ENCODE peak calls at places on chromosomes 4 and X, in seven cellular contexts. One of them, this sample, is unnamed.

GRCh38 chrX:71652405-71652804 is 14.9 kb upstream of the LOC101059915 start:
- DNase-seq in K562: peak
- DNase-seq in GM12878: no peak
- DNase-seq in HCT116: peak
- DNase-seq in HepG2: peak
- DNase-seq in SK-N-SH: peak
- DNase-seq in H1: no peak
- DNase-seq in this sample: no peak

GRCh38 chrX:152817082-152817744 is 13.3 kb downstream of the CETN2 start:
- DNase-seq in HCT116: no peak
- DNase-seq in K562: peak
- DNase-seq in GM12878: no peak
- DNase-seq in SK-N-SH: peak
- DNase-seq in HepG2: no peak
- DNase-seq in H1: no peak
- DNase-seq in this sample: peak

GRCh38 chr4:16259531-16260246 is 33.4 kb upstream of the TAPT1 start:
- DNase-seq in SK-N-SH: no peak
- DNase-seq in H1: no peak
- DNase-seq in K562: no peak
- DNase-seq in HCT116: no peak
- DNase-seq in GM12878: no peak
- DNase-seq in HepG2: no peak
- DNase-seq in this sample: no peak

GRCh38 chr4:102642571-102643298 is 118.0 kb downstream of the MANBA start:
- DNase-seq in HCT116: no peak
- DNase-seq in K562: no peak
- DNase-seq in HepG2: no peak
- DNase-seq in H1: no peak
- DNase-seq in GM12878: no peak
- DNase-seq in SK-N-SH: no peak
- DNase-seq in this sample: no peak

GRCh38 chrX:2710041-2710471 is 19.0 kb downstream of the CD99 start:
- DNase-seq in GM12878: no peak
- DNase-seq in SK-N-SH: no peak
- DNase-seq in K562: no peak
- DNase-seq in HepG2: no peak
- DNase-seq in H1: no peak
- DNase-seq in HCT116: peak
- DNase-seq in this sample: no peak

GRCh38 chr4:108168672-108169562 is at the start of gene LEF1:
- DNase-seq in HepG2: no peak
- DNase-seq in H1: peak
- DNase-seq in SK-N-SH: peak
- DNase-seq in GM12878: no peak
- DNase-seq in HCT116: no peak
- DNase-seq in K562: peak
- DNase-seq in this sample: peak

GRCh38 chr4:186760576-186760975 is 36.9 kb upstream of the FAT1 start:
- DNase-seq in H1: no peak
- DNase-seq in HepG2: no peak
- DNase-seq in SK-N-SH: no peak
- DNase-seq in K562: no peak
- DNase-seq in GM12878: no peak
- DNase-seq in HCT116: no peak
- DNase-seq in this sample: no peak

GRCh38 chr4:1285790-1286553 is 3.7 kb upstream of the MAEA start:
- DNase-seq in GM12878: no peak
- DNase-seq in HepG2: peak
- DNase-seq in H1: no peak
- DNase-seq in K562: no peak
- DNase-seq in SK-N-SH: no peak
- DNase-seq in HCT116: no peak
- DNase-seq in this sample: no peak

GRCh38 chrX:45172890-45173289 is 27.8 kb downstream of the DIPK2B start:
- DNase-seq in GM12878: no peak
- DNase-seq in SK-N-SH: no peak
- DNase-seq in HepG2: peak
- DNase-seq in HCT116: peak
- DNase-seq in K562: no peak
- DNase-seq in H1: no peak
- DNase-seq in this sample: no peak

GRCh38 chr4:151176711-151177110 is 77.3 kb downstream of the RPS3A start:
- DNase-seq in HCT116: no peak
- DNase-seq in HepG2: no peak
- DNase-seq in SK-N-SH: no peak
- DNase-seq in GM12878: no peak
- DNase-seq in K562: no peak
- DNase-seq in H1: no peak
- DNase-seq in this sample: no peak

GRCh38 chr4:151175754-151176153 is 76.3 kb downstream of the RPS3A start:
- DNase-seq in GM12878: no peak
- DNase-seq in H1: no peak
- DNase-seq in HCT116: no peak
- DNase-seq in K562: no peak
- DNase-seq in HepG2: no peak
- DNase-seq in SK-N-SH: no peak
- DNase-seq in this sample: no peak

GRCh38 chr4:151175204-151175603 is 75.8 kb downstream of the RPS3A start:
- DNase-seq in HCT116: no peak
- DNase-seq in H1: no peak
- DNase-seq in HepG2: no peak
- DNase-seq in SK-N-SH: no peak
- DNase-seq in GM12878: no peak
- DNase-seq in K562: no peak
- DNase-seq in this sample: no peak

GRCh38 chr4:151174784-151175183 is 75.4 kb downstream of the RPS3A start:
- DNase-seq in K562: no peak
- DNase-seq in GM12878: no peak
- DNase-seq in HCT116: no peak
- DNase-seq in H1: no peak
- DNase-seq in HepG2: no peak
- DNase-seq in SK-N-SH: no peak
- DNase-seq in this sample: no peak

GRCh38 chr4:151173751-151174325 is 74.4 kb downstream of the RPS3A start:
- DNase-seq in H1: no peak
- DNase-seq in GM12878: no peak
- DNase-seq in HCT116: no peak
- DNase-seq in SK-N-SH: no peak
- DNase-seq in HepG2: no peak
- DNase-seq in K562: no peak
- DNase-seq in this sample: no peak
- TF ChIP-seq JUND in H1: no peak
- TF ChIP-seq JUND in GM12878: no peak
- TF ChIP-seq JUND in HCT116: no peak
- TF ChIP-seq JUND in SK-N-SH: no peak
- TF ChIP-seq JUND in HepG2: no peak
- TF ChIP-seq JUND in K562: no peak
- TF ChIP-seq JUND in this sample: no peak

GRCh38 chrX:46912673-46913491 is 661 bp downstream of the JADE3 start:
- DNase-seq in SK-N-SH: peak
- DNase-seq in H1: no peak
- DNase-seq in HCT116: no peak
- DNase-seq in HepG2: peak
- DNase-seq in GM12878: no peak
- DNase-seq in K562: peak
- DNase-seq in this sample: peak
- TF ChIP-seq JUND in SK-N-SH: no peak
- TF ChIP-seq JUND in H1: no peak
- TF ChIP-seq JUND in HCT116: no peak
- TF ChIP-seq JUND in HepG2: no peak
- TF ChIP-seq JUND in GM12878: no peak
- TF ChIP-seq JUND in K562: no peak
- TF ChIP-seq JUND in this sample: no peak

GRCh38 chrX:37383313-37383712 is 34.1 kb downstream of the PRRG1 start:
- DNase-seq in K562: no peak
- DNase-seq in GM12878: no peak
- DNase-seq in HCT116: no peak
- DNase-seq in HepG2: no peak
- DNase-seq in H1: no peak
- DNase-seq in SK-N-SH: no peak
- DNase-seq in this sample: no peak

GRCh38 chrX:37380256-37380655 is 31.1 kb downstream of the PRRG1 start:
- DNase-seq in HepG2: no peak
- DNase-seq in H1: no peak
- DNase-seq in K562: no peak
- DNase-seq in HCT116: no peak
- DNase-seq in GM12878: no peak
- DNase-seq in SK-N-SH: no peak
- DNase-seq in this sample: peak

GRCh38 chrX:37378399-37378798 is 29.2 kb downstream of the PRRG1 start:
- DNase-seq in GM12878: no peak
- DNase-seq in HCT116: no peak
- DNase-seq in K562: no peak
- DNase-seq in H1: no peak
- DNase-seq in HepG2: no peak
- DNase-seq in SK-N-SH: no peak
- DNase-seq in this sample: no peak

GRCh38 chrX:37378830-37379229 is 29.7 kb downstream of the PRRG1 start:
- DNase-seq in SK-N-SH: no peak
- DNase-seq in K562: no peak
- DNase-seq in HepG2: no peak
- DNase-seq in HCT116: no peak
- DNase-seq in H1: no peak
- DNase-seq in GM12878: no peak
- DNase-seq in this sample: no peak

GRCh38 chrX:37380920-37381319 is 31.8 kb downstream of the PRRG1 start:
- DNase-seq in HepG2: peak
- DNase-seq in SK-N-SH: no peak
- DNase-seq in H1: no peak
- DNase-seq in HCT116: peak
- DNase-seq in GM12878: no peak
- DNase-seq in K562: no peak
- DNase-seq in this sample: peak
- TF ChIP-seq JUND in HepG2: no peak
- TF ChIP-seq JUND in SK-N-SH: peak
- TF ChIP-seq JUND in H1: no peak
- TF ChIP-seq JUND in HCT116: peak
- TF ChIP-seq JUND in GM12878: no peak
- TF ChIP-seq JUND in K562: peak
- TF ChIP-seq JUND in this sample: no peak

DNA sequence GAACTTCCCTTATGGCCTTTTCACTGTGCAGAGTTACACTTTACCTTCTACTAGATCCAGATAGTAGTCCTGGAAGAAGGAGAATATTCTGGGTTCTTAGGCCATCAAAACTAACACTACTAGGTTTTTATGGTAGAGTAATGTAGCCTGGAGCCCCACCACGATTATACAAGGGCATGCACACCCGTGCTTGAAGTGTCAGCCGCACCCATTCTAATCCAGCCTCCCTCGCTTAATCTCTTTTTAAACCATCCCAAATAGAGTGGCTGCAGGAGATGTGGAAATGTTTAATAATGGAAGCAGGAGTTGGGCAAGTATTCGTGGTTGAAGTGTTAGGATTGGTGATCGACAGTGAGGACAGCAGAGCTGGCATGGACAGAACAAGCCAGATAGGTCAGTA is 14.2 kb downstream of the ENPEP start:
- DNase-seq in SK-N-SH: no peak
- DNase-seq in GM12878: no peak
- DNase-seq in K562: no peak
- DNase-seq in HepG2: no peak
- DNase-seq in HCT116: no peak
- DNase-seq in H1: no peak
- DNase-seq in this sample: no peak
- TF ChIP-seq JUND in SK-N-SH: no peak
- TF ChIP-seq JUND in GM12878: no peak
- TF ChIP-seq JUND in K562: no peak
- TF ChIP-seq JUND in HepG2: no peak
- TF ChIP-seq JUND in HCT116: no peak
- TF ChIP-seq JUND in H1: no peak
- TF ChIP-seq JUND in this sample: no peak

GRCh38 chr4:40721730-40722171 is 28.0 kb upstream of the NSUN7 start:
- DNase-seq in K562: no peak
- DNase-seq in HepG2: peak
- DNase-seq in H1: no peak
- DNase-seq in GM12878: no peak
- DNase-seq in SK-N-SH: no peak
- DNase-seq in HCT116: no peak
- DNase-seq in this sample: no peak

GRCh38 chr4:40723728-40724127 is 26.0 kb upstream of the NSUN7 start:
- DNase-seq in SK-N-SH: no peak
- DNase-seq in HepG2: no peak
- DNase-seq in GM12878: no peak
- DNase-seq in HCT116: no peak
- DNase-seq in H1: no peak
- DNase-seq in K562: no peak
- DNase-seq in this sample: no peak

GRCh38 chr4:40720931-40721330 is 28.8 kb upstream of the NSUN7 start:
- DNase-seq in GM12878: no peak
- DNase-seq in HepG2: no peak
- DNase-seq in K562: no peak
- DNase-seq in HCT116: no peak
- DNase-seq in SK-N-SH: no peak
- DNase-seq in H1: no peak
- DNase-seq in this sample: no peak

GRCh38 chr4:40720351-40720750 is 29.4 kb upstream of the NSUN7 start:
- DNase-seq in SK-N-SH: no peak
- DNase-seq in H1: no peak
- DNase-seq in K562: no peak
- DNase-seq in HCT116: no peak
- DNase-seq in GM12878: no peak
- DNase-seq in HepG2: no peak
- DNase-seq in this sample: no peak

DNA sequence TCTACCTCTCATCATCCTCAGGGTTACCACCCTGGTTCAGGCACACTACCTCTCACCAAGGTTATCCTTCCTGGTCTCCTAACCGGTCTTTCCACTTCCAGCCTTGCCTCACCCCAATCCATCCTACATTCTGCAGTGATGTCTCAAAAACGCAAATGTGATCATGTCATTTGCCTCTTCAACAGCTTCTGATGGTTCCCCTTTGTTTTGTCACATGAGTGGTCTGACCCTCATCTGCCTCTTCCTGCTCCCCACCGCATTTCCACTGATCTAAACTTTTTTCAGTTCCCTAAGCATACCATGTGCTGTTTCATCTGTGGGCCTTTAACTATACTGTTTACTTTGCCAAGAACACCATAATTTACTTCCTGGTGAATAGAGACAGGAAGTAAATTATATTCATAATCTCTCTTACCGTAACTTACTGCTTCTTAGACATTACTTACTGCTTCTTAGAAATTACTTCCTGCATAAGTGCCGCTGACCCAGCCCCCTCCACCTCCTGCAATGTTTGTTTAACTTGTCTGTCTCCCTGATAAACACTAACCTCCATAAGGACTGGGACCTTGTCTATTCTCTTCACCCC is 27.1 kb upstream of the NSUN7 start:
- DNase-seq in SK-N-SH: no peak
- DNase-seq in K562: no peak
- DNase-seq in HCT116: no peak
- DNase-seq in H1: no peak
- DNase-seq in HepG2: no peak
- DNase-seq in GM12878: peak
- DNase-seq in this sample: no peak
- TF ChIP-seq JUND in SK-N-SH: no peak
- TF ChIP-seq JUND in K562: peak
- TF ChIP-seq JUND in HCT116: no peak
- TF ChIP-seq JUND in H1: no peak
- TF ChIP-seq JUND in HepG2: no peak
- TF ChIP-seq JUND in GM12878: no peak
- TF ChIP-seq JUND in this sample: no peak